ENCODE peak calls at places on chromosomes 2 and 18, in seven cellular contexts. A is AG04450; W is substantia nigra; T is hypothalamus; U is activated CD4-positive, alpha-beta T cell treated with anti-CD3 and anti-CD28 coated beads for 36 hours; M is HT-29; O is NCI-H1092. C is an unnamed sample.

GRCh38 chr2:204205548-204205947 is 269.0 kb downstream of the ICOS start:
- DNase-seq in W (no peak), M (no peak), A (no peak), U (no peak), O (no peak), T (no peak), C (no peak)

GRCh38 chr18:312415-312814 is 44.6 kb upstream of the THOC1 start:
- DNase-seq in A (no peak), O (no peak), T (no peak), W (no peak), U (no peak), M (no peak), C (no peak)

GRCh38 chr18:75884728-75885127 is 457.2 kb upstream of the SMIM21 start:
- DNase-seq in M (no peak), U (peak; percentile 24), W (no peak), A (no peak), T (no peak), O (no peak), C (no peak)

GRCh38 chr2:133012847-133013734 is 343.1 kb upstream of the LYPD1 start:
- DNase-seq in T (no peak), A (no peak), W (no peak), O (no peak), U (no peak), M (no peak), C (no peak)

GRCh38 chr18:76709659-76710645 is 112.4 kb upstream of the ZNF236 start:
- DNase-seq in U (peak; percentile 78), T (peak; percentile 19), O (peak; percentile 67), A (peak; percentile 41), W (peak; percentile 24), M (peak; percentile 45), C (peak; percentile 43)

GRCh38 chr2:26001743-26002341 is 19.5 kb upstream of the KIF3C start:
- DNase-seq in U (no peak), T (peak; percentile 57), O (peak; percentile 28), W (peak; percentile 80), A (no peak), M (no peak), C (no peak)

GRCh38 chr2:25349397-25349796 is 7.7 kb upstream of the DNMT3A start:
- DNase-seq in W (no peak), T (no peak), U (no peak), A (peak; percentile 37), M (no peak), O (no peak), C (no peak)

GRCh38 chr2:112692914-112693313 is 27.9 kb upstream of the NT5DC4 start:
- DNase-seq in O (no peak), A (no peak), U (peak; percentile 75), W (no peak), T (no peak), M (no peak), C (no peak)

C was measured in NCI-H524 treated with DMSO at 0.1 percent for 48 hours.